ENCODE peak calls at places on chromosomes 7 and 10, in nine cellular contexts. M is NCI-H510A treated with DMSO at 0.1 percent for 48 hours; X is psoas muscle; S is hippocampal formation; V is HTR-8/SVneo; K is stimulated activated CD8-positive, alpha-beta memory T cell treated with anti-CD3 and anti-CD28 coated beads, Interleukin-2, amount 100 ng/mL, for 48 hours; Y is NCI-H1417; L is effector memory CD4-positive, alpha-beta T cell; H is adipocyte. D is an unnamed sample.

GRCh38 chr7:35430547-35431153 is 176.8 kb upstream of the TBX20 start:
- DNase-seq in M (no peak), X (no peak), S (no peak), V (no peak), K (no peak), Y (peak; percentile 15), L (no peak), H (no peak), D (no peak)

GRCh38 chr10:23174974-23175512 is 17.1 kb upstream of the PTF1A start:
- DNase-seq in M (no peak), X (no peak), S (no peak), V (no peak), K (no peak), Y (no peak), L (no peak), H (no peak), D (no peak)

GRCh38 chr10:1529806-1530413 is 207.4 kb downstream of the ADARB2 start:
- DNase-seq in M (no peak), X (peak; percentile 32), S (no peak), V (no peak), K (no peak), Y (no peak), L (no peak), H (no peak), D (no peak)

GRCh38 chr10:103890194-103890658 is 27.8 kb downstream of the STN1 start:
- DNase-seq in M (peak; percentile 74), X (no peak), S (no peak), V (no peak), K (no peak), Y (peak; percentile 3), L (no peak), H (no peak), D (peak; percentile 73)

GRCh38 chr7:138890782-138891445 is 90.3 kb downstream of the KIAA1549 start:
- DNase-seq in M (no peak), X (no peak), S (no peak), V (no peak), K (no peak), Y (peak; percentile 41), L (no peak), H (peak; percentile 93), D (no peak)

GRCh38 chr7:74405191-74405898 is 48.4 kb upstream of the GTF2IRD1 start:
- DNase-seq in M (no peak), X (no peak), S (no peak), V (no peak), K (no peak), Y (no peak), L (no peak), H (no peak), D (no peak)

GRCh38 chr7:25356534-25357151 is 128.4 kb upstream of the NPVF start:
- DNase-seq in M (peak; percentile 3), X (no peak), S (no peak), V (no peak), K (no peak), Y (no peak), L (no peak), H (no peak), D (no peak)

GRCh38 chr10:70272925-70273316 is 10.9 kb downstream of the NPFFR1 start:
- DNase-seq in M (peak; percentile 29), X (no peak), S (no peak), V (peak; percentile 25), K (no peak), Y (peak; percentile 2), L (no peak), H (peak; percentile 61), D (no peak)

GRCh38 chr10:133608855-133609254 is 17.7 kb downstream of the FRG2B start:
- DNase-seq in M (peak; percentile 1), X (no peak), S (peak; percentile 47), V (peak; percentile 6), K (no peak), Y (peak; percentile 33), L (no peak), H (peak; percentile 70), D (no peak)

GRCh38 chr10:98910048-98910447 is 325.6 kb downstream of the HPSE2 start:
- DNase-seq in M (no peak), X (no peak), S (no peak), V (no peak), K (no peak), Y (no peak), L (no peak), H (no peak), D (no peak)

GRCh38 chr7:131254211-131254610 is 73.5 kb upstream of the MKLN1 start:
- DNase-seq in M (no peak), X (no peak), S (no peak), V (no peak), K (no peak), Y (no peak), L (no peak), H (no peak), D (no peak)

GRCh38 chr10:43344051-43344450 is 27.4 kb upstream of the FXYD4 start:
- DNase-seq in M (no peak), X (no peak), S (no peak), V (no peak), K (no peak), Y (no peak), L (no peak), H (no peak), D (no peak)

GRCh38 chr7:151013356-151013727 is 11.0 kb downstream of the ATG9B start:
- DNase-seq in M (no peak), X (no peak), S (no peak), V (no peak), K (no peak), Y (no peak), L (no peak), H (no peak), D (peak; percentile 78)

GRCh38 chr10:122241836-122242235 is 29.3 kb upstream of the BTBD16 start:
- DNase-seq in M (no peak), X (no peak), S (no peak), V (no peak), K (no peak), Y (no peak), L (no peak), H (no peak), D (no peak)

GRCh38 chr10:28569506-28570159 is 36.7 kb downstream of the WAC start:
- DNase-seq in M (no peak), X (no peak), S (peak; percentile 21), V (no peak), K (no peak), Y (no peak), L (no peak), H (peak; percentile 55), D (no peak)

GRCh38 chr7:108037748-108038147 is 34.8 kb upstream of the LAMB1 start:
- DNase-seq in M (peak; percentile 52), X (no peak), S (no peak), V (no peak), K (no peak), Y (peak; percentile 80), L (no peak), H (no peak), D (no peak)

GRCh38 chr7:1121476-1121875 is 33.6 kb downstream of the GPER1 start:
- DNase-seq in M (no peak), X (peak; percentile 33), S (no peak), V (no peak), K (no peak), Y (no peak), L (no peak), H (no peak), D (no peak)

GRCh38 chr7:85733163-85733915 is 546.5 kb upstream of the SEMA3D start:
- DNase-seq in M (no peak), X (no peak), S (no peak), V (no peak), K (no peak), Y (no peak), L (no peak), H (peak; percentile 14), D (no peak)

GRCh38 chr7:149823631-149824199 is 14.5 kb upstream of the ZNF862 start:
- DNase-seq in M (no peak), X (peak; percentile 32), S (no peak), V (no peak), K (no peak), Y (no peak), L (no peak), H (no peak), D (no peak)

GRCh38 chr10:26000971-26001370 is 66.9 kb downstream of the MYO3A start:
- DNase-seq in M (no peak), X (no peak), S (no peak), V (no peak), K (no peak), Y (no peak), L (no peak), H (no peak), D (no peak)

GRCh38 chr7:157502701-157503111 is 165.9 kb downstream of the DNAJB6 start:
- DNase-seq in M (no peak), X (peak; percentile 50), S (no peak), V (no peak), K (peak; percentile 15), Y (no peak), L (peak; percentile 71), H (no peak), D (no peak)

GRCh38 chr10:27719052-27719451 is 26.6 kb downstream of the MKX start:
- DNase-seq in M (no peak), X (no peak), S (no peak), V (no peak), K (no peak), Y (no peak), L (no peak), H (no peak), D (no peak)

GRCh38 chr7:155791836-155792235 is 20.4 kb downstream of the SHH start:
- DNase-seq in M (no peak), X (no peak), S (no peak), V (no peak), K (no peak), Y (peak; percentile 39), L (no peak), H (no peak), D (no peak)

GRCh38 chr10:69912584-69912983 is 110.9 kb downstream of the COL13A1 start:
- DNase-seq in M (no peak), X (no peak), S (no peak), V (no peak), K (no peak), Y (peak; percentile 21), L (no peak), H (no peak), D (no peak)

GRCh38 chr7:107913846-107914245 is 22.9 kb downstream of the DLD start:
- DNase-seq in M (no peak), X (no peak), S (no peak), V (no peak), K (no peak), Y (no peak), L (no peak), H (no peak), D (no peak)

GRCh38 chr10:103620357-103620749 is 126.8 kb downstream of the NEURL1 start:
- DNase-seq in M (no peak), X (no peak), S (no peak), V (no peak), K (no peak), Y (no peak), L (no peak), H (no peak), D (no peak)